ENCODE peak calls at places on chromosomes 4 and X, in six cellular contexts. N is GM12878, X is K562, A is H1, R is SK-N-SH, T is HepG2. Y is an unnamed sample.

GRCh38 chr4:75844151-75844662 is 58.0 kb downstream of the PPEF2 start:
- DNase-seq in N (no peak), X (no peak), A (no peak), R (no peak), T (peak), Y (peak)

GRCh38 chrX:44693255-44693654 is 150.6 kb upstream of the DUSP21 start:
- DNase-seq in N (no peak), X (no peak), A (no peak), R (no peak), T (peak), Y (no peak)

GRCh38 chrX:151030845-151031244 is 47.7 kb downstream of the HMGB3 start:
- DNase-seq in N (no peak), X (no peak), A (no peak), R (no peak), T (no peak), Y (no peak)

GRCh38 chr4:26574563-26574962 is 9.3 kb upstream of the TBC1D19 start:
- DNase-seq in N (no peak), X (no peak), A (no peak), R (no peak), T (no peak), Y (no peak)

GRCh38 chrX:128021566-128021965 is 30.6 kb downstream of the ACTRT1 start:
- DNase-seq in N (no peak), X (no peak), A (no peak), R (no peak), T (no peak), Y (no peak)

GRCh38 chr4:51840791-51841190 is 2.2 kb upstream of the DCUN1D4 start:
- DNase-seq in N (no peak), X (no peak), A (no peak), R (no peak), T (no peak), Y (no peak)

GRCh38 chr4:64533637-64534036 is 124.4 kb upstream of the TECRL start:
- DNase-seq in N (no peak), X (no peak), A (no peak), R (no peak), T (no peak), Y (no peak)

GRCh38 chr4:48780867-48781219 is 764 bp upstream of the FRYL start:
- DNase-seq in N (no peak), X (no peak), A (no peak), R (peak), T (peak), Y (peak)

GRCh38 chr4:60884545-60884944 is 315.6 kb upstream of the ADGRL3 start:
- DNase-seq in N (no peak), X (no peak), A (no peak), R (no peak), T (no peak), Y (no peak)

GRCh38 chrX:73262991-73263390 is 48.3 kb upstream of the NAP1L2 start:
- DNase-seq in N (no peak), X (no peak), A (no peak), R (peak), T (peak), Y (no peak)

GRCh38 chr4:62450740-62451139 is 1250.6 kb downstream of the ADGRL3 start:
- DNase-seq in N (no peak), X (no peak), A (no peak), R (no peak), T (no peak), Y (no peak)

GRCh38 chr4:82988323-82988832 is 22.2 kb downstream of the LIN54 start:
- DNase-seq in N (no peak), X (no peak), A (no peak), R (no peak), T (no peak), Y (no peak)

GRCh38 chr4:17941731-17942130 is 79.8 kb downstream of the LCORL start:
- DNase-seq in N (no peak), X (no peak), A (no peak), R (no peak), T (no peak), Y (no peak)

GRCh38 chr4:153318696-153319320 is 25.7 kb upstream of the MND1 start:
- DNase-seq in N (no peak), X (peak), A (no peak), R (peak), T (peak), Y (peak)

GRCh38 chrX:21996872-21997271 is 35.3 kb upstream of the PHEX start:
- DNase-seq in N (no peak), X (no peak), A (no peak), R (no peak), T (peak), Y (peak)

GRCh38 chr4:112075129-112075753 is 70.0 kb upstream of the FAM241A start:
- DNase-seq in N (no peak), X (peak), A (no peak), R (peak), T (peak), Y (no peak)

GRCh38 chr4:10816571-10816970 is 132.0 kb upstream of the CLNK start:
- DNase-seq in N (no peak), X (no peak), A (no peak), R (no peak), T (no peak), Y (no peak)

GRCh38 chrX:11665144-11666040 is at the start of gene ARHGAP6:
- DNase-seq in N (no peak), X (no peak), A (peak), R (peak), T (no peak), Y (no peak)

GRCh38 chr4:10011277-10011676 is 10.0 kb downstream of the SLC2A9 start:
- DNase-seq in N (no peak), X (no peak), A (no peak), R (no peak), T (no peak), Y (no peak)

GRCh38 chr4:66252291-66252690 is 582.0 kb upstream of the EPHA5 start:
- DNase-seq in N (no peak), X (no peak), A (no peak), R (no peak), T (no peak), Y (no peak)

GRCh38 chr4:39319678-39320077 is 46.5 kb downstream of the RFC1 start:
- DNase-seq in N (no peak), X (no peak), A (no peak), R (peak), T (peak), Y (no peak)

GRCh38 chr4:74206088-74206826 is 48.3 kb downstream of the MTHFD2L start:
- DNase-seq in N (peak), X (no peak), A (no peak), R (no peak), T (no peak), Y (no peak)

GRCh38 chrX:82961129-82961528 is 547.0 kb upstream of the POU3F4 start:
- DNase-seq in N (no peak), X (no peak), A (no peak), R (no peak), T (no peak), Y (no peak)

GRCh38 chr4:121778991-121779628 is 14.1 kb upstream of the SMIM43 start:
- DNase-seq in N (no peak), X (no peak), A (no peak), R (no peak), T (no peak), Y (no peak)

GRCh38 chr4:107060388-107060787 is 24.3 kb upstream of the DKK2 start:
- DNase-seq in N (no peak), X (no peak), A (no peak), R (no peak), T (no peak), Y (no peak)

GRCh38 chr4:119057417-119057816 is 78.2 kb upstream of the MYOZ2 start:
- DNase-seq in N (no peak), X (no peak), A (no peak), R (no peak), T (no peak), Y (no peak)

GRCh38 chr4:26015133-26015651 is 101.2 kb downstream of the SMIM20 start:
- DNase-seq in N (no peak), X (no peak), A (no peak), R (no peak), T (no peak), Y (no peak)

GRCh38 chrX:117835034-117835433 is 281.6 kb downstream of the KLHL13 start:
- DNase-seq in N (no peak), X (no peak), A (no peak), R (no peak), T (no peak), Y (no peak)

GRCh38 chr4:120725639-120726585 is 196.6 kb downstream of the PRDM5 start:
- DNase-seq in N (no peak), X (no peak), A (no peak), R (peak), T (no peak), Y (no peak)

GRCh38 chr4:13539721-13540445 is 4.4 kb downstream of the NKX3-2 start:
- DNase-seq in N (no peak), X (peak), A (peak), R (peak), T (no peak), Y (no peak)
- H3K4me3 ChIP-seq in N (no peak), X (no peak), A (no peak), R (no peak), T (no peak), Y (no peak)

GRCh38 chrX:15336023-15336413 is 695 bp upstream of the PIGA start:
- DNase-seq in N (no peak), X (peak), A (no peak), R (peak), T (no peak), Y (no peak)
- H3K27ac ChIP-seq in N (no peak), X (no peak), A (no peak), R (peak), T (no peak), Y (no peak)

GRCh38 chrX:147957291-147957690 is 23.8 kb upstream of the FMR1NB start:
- DNase-seq in N (no peak), X (no peak), A (no peak), R (no peak), T (no peak), Y (no peak)

GRCh38 chrX:147958316-147958715 is 22.8 kb upstream of the FMR1NB start:
- DNase-seq in N (no peak), X (no peak), A (no peak), R (no peak), T (no peak), Y (no peak)

DNA sequence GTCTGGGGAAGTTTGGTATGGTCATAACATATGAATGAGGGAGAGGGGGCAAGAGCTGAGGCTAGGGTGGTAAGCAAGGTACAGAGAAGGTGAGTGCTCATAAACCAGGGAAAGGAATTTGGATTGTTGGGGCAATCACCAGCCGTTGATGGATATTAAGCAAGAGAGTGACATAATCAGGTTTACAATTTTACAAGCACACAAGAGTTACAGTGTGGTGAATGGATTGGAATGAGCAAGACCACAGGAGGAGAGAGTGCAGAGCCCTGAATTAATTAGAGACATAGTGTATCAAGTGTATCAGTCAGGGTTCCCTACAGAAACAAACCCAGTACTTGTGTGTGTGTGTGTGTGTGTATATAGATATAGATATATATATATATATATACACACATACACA is 18.7 kb upstream of the FMR1NB start:
- DNase-seq in N (no peak), X (no peak), A (no peak), R (no peak), T (no peak), Y (no peak)
- TF ChIP-seq GABPA in N (no peak), X (no peak), A (no peak), R (no peak), T (no peak), Y (no peak)

GRCh38 chr4:148447672-148448071 is 5.5 kb upstream of the NR3C2 start:
- DNase-seq in N (no peak), X (no peak), A (no peak), R (no peak), T (no peak), Y (no peak)
- H3K4me3 ChIP-seq in N (no peak), X (no peak), A (no peak), R (no peak), T (no peak), Y (no peak)

GRCh38 chr4:7814451-7814850 is 125.2 kb downstream of the AFAP1 start:
- DNase-seq in N (no peak), X (no peak), A (no peak), R (no peak), T (no peak), Y (no peak)

GRCh38 chr4:7812191-7812860 is 127.3 kb downstream of the AFAP1 start:
- DNase-seq in N (no peak), X (no peak), A (no peak), R (no peak), T (no peak), Y (no peak)

GRCh38 chr4:7815562-7815961 is 124.1 kb downstream of the AFAP1 start:
- DNase-seq in N (no peak), X (no peak), A (no peak), R (no peak), T (no peak), Y (no peak)

GRCh38 chr4:7812921-7813320 is 126.7 kb downstream of the AFAP1 start:
- DNase-seq in N (no peak), X (no peak), A (no peak), R (no peak), T (no peak), Y (no peak)

DNA sequence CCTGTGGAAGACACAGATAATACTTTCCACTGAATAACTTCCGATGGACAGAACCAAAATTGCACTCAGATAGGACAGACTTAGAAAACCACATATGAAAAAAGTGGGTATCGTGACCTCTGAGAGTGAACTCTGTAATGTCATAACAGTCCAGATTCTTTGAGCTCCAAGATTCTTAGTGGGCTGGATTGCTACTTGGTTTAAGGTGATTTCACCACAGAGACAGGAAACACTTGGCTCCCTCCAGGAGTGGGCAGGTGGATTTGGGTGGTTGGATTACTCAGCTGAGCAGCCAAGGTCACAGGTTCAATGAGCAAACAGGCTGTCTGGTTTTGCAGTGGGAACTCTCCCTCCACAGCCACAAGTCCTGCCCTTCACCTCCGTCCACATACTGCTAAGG is 126.0 kb downstream of the AFAP1 start:
- DNase-seq in N (no peak), X (no peak), A (no peak), R (no peak), T (peak), Y (no peak)
- H3K27ac ChIP-seq in N (no peak), X (no peak), A (no peak), R (peak), T (no peak), Y (no peak)

GRCh38 chrX:154126101-154126500 is 17.9 kb upstream of the OPN1LW start:
- DNase-seq in N (no peak), X (no peak), A (no peak), R (no peak), T (no peak), Y (no peak)
- TF ChIP-seq GABPA in N (no peak), X (no peak), A (no peak), R (no peak), T (no peak), Y (no peak)

GRCh38 chr4:140344111-140344510 is 29.3 kb upstream of the SCOC start:
- DNase-seq in N (no peak), X (no peak), A (no peak), R (no peak), T (no peak), Y (no peak)

GRCh38 chr4:140346136-140346535 is 27.3 kb upstream of the SCOC start:
- DNase-seq in N (no peak), X (no peak), A (no peak), R (no peak), T (no peak), Y (no peak)

GRCh38 chr4:140343303-140343702 is 30.1 kb upstream of the SCOC start:
- DNase-seq in N (no peak), X (no peak), A (no peak), R (no peak), T (no peak), Y (no peak)

GRCh38 chr4:140342620-140343019 is 30.8 kb upstream of the SCOC start:
- DNase-seq in N (no peak), X (no peak), A (no peak), R (no peak), T (no peak), Y (no peak)

GRCh38 chr4:140344621-140345020 is 28.8 kb upstream of the SCOC start:
- DNase-seq in N (no peak), X (no peak), A (no peak), R (no peak), T (no peak), Y (no peak)
- H3K4me3 ChIP-seq in N (no peak), X (no peak), A (no peak), R (no peak), T (no peak), Y (no peak)

GRCh38 chr4:15657366-15657765 is 2.2 kb upstream of the FBXL5 start:
- DNase-seq in N (no peak), X (no peak), A (no peak), R (no peak), T (no peak), Y (no peak)

GRCh38 chr4:15653864-15654391 is 1.2 kb downstream of the FBXL5 start:
- DNase-seq in N (no peak), X (peak), A (no peak), R (peak), T (peak), Y (no peak)

GRCh38 chr4:15656038-15656470 is 897 bp upstream of the FBXL5 start:
- DNase-seq in N (no peak), X (no peak), A (peak), R (no peak), T (no peak), Y (no peak)

GRCh38 chr4:15654556-15655222 is 468 bp downstream of the FBXL5 start:
- DNase-seq in N (no peak), X (no peak), A (no peak), R (no peak), T (peak), Y (no peak)

DNA sequence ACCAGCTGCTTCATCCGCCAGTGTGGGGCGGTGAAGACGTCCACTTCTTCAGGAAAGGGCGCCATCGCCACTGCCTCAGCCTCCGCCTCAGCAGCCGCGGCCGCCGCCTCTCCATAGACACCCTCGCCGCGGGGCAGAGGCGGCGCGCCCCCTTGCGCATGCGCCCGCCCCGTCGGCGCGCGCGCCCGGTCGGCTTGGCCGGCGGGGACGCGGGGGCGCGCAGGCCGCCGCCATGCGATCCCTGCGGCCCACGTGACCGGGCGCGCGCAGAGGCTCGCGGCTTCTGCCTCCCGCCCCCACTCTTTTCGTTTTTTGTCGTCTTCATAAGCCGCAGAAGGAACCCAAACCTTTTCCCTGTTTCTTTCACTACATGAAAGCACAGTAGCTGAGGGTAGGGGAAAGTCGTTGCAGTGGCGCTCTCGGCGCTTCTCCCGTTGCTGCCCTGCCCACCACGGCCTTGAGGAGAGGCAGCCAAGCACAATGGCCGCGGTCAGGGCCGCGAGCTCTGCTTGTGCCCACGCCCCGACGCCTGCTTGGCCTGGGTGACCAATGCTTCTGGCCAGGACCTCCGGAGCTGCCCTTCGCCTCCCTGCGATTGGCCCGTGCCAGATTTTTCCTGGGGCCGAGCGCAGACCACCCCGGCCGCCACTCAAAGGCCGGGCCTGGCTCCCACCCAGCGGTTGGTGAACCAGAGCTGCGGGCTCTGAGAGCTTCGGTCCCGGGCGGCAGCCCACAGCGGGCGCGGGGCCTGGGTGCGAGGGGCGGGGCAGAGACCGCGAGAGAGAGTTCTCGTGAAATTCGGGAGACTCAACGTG is at the start of gene FBXL5:
- DNase-seq in N (peak), X (peak), A (peak), R (peak), T (peak), Y (peak)
- H3K27ac ChIP-seq in N (peak), X (peak), A (peak), R (peak), T (peak), Y (peak)

GRCh38 chr4:70747874-70748273 is 26.1 kb downstream of the RUFY3 start:
- DNase-seq in N (no peak), X (no peak), A (no peak), R (no peak), T (no peak), Y (no peak)

GRCh38 chr4:70749313-70749712 is 27.5 kb downstream of the RUFY3 start:
- DNase-seq in N (no peak), X (no peak), A (no peak), R (no peak), T (no peak), Y (no peak)

GRCh38 chr4:70743728-70744127 is 22.0 kb downstream of the RUFY3 start:
- DNase-seq in N (no peak), X (no peak), A (no peak), R (no peak), T (no peak), Y (no peak)

GRCh38 chr4:70741872-70742271 is 20.1 kb downstream of the RUFY3 start:
- DNase-seq in N (no peak), X (no peak), A (no peak), R (no peak), T (no peak), Y (no peak)

GRCh38 chr4:70746179-70746839 is 24.5 kb downstream of the RUFY3 start:
- DNase-seq in N (no peak), X (no peak), A (no peak), R (no peak), T (no peak), Y (no peak)
- TF ChIP-seq GABPA in N (no peak), X (no peak), A (no peak), R (no peak), T (no peak), Y (no peak)